ENCODE peak calls at places on chromosomes 11 and 22, in six cellular contexts. H is H1; X is stimulated activated CD8-positive, alpha-beta memory T cell treated with anti-CD3 and anti-CD28 coated beads, Interleukin-12 subunit alpha, Interleukin-12 subunit beta, amount 100 ng/mL, for 1 hour; T is stromal cell of bone marrow; J is activated T-cell treated with anti-CD3 and anti-CD28 coated beads for 48 hours; P is amniotic stem cell. C is an unnamed sample.

GRCh38 chr11:19076744-19077589 is 16.4 kb upstream of the MRGPRX2 start:
- DNase-seq in T (no peak), P (peak; percentile 20), X (peak; percentile 37), J (peak; percentile 47), H (no peak), C (no peak)

GRCh38 chr11:34343153-34343552 is 14.7 kb downstream of the ABTB2 start:
- DNase-seq in T (no peak), J (no peak), H (no peak), X (no peak), P (no peak), C (peak; percentile 65)

GRCh38 chr11:48107188-48107704 is 109.4 kb upstream of the OR4B1 start:
- DNase-seq in H (no peak), J (peak; percentile 44), X (no peak), P (no peak), T (peak; percentile 47), C (no peak)

GRCh38 chr11:25562417-25562816 is 769.5 kb upstream of the ANO3 start:
- DNase-seq in P (no peak), H (no peak), X (no peak), J (no peak), T (no peak), C (no peak)

GRCh38 chr22:43446881-43447280 is 35.1 kb downstream of the MPPED1 start:
- DNase-seq in H (no peak), J (no peak), X (no peak), P (no peak), T (no peak), C (no peak)

GRCh38 chr11:116731097-116731761 is 41.6 kb downstream of the BUD13 start:
- DNase-seq in T (no peak), P (no peak), X (no peak), J (no peak), H (no peak), C (no peak)

GRCh38 chr11:57936050-57936418 is 87.6 kb upstream of the OR9Q1 start:
- DNase-seq in X (no peak), T (no peak), J (no peak), P (no peak), H (no peak), C (no peak)

GRCh38 chr11:94876645-94877445 is 96.5 kb downstream of the CWC15 start:
- DNase-seq in H (no peak), T (peak; percentile 96), J (peak; percentile 64), X (peak; percentile 32), P (peak; percentile 82), C (peak; percentile 96)

GRCh38 chr11:90512846-90513245 is 290.0 kb upstream of the CHORDC1 start:
- DNase-seq in T (no peak), J (no peak), P (no peak), X (no peak), H (no peak), C (no peak)

GRCh38 chr11:128323381-128323780 is 264.0 kb downstream of the ETS1 start:
- DNase-seq in T (peak; percentile 32), H (no peak), X (no peak), P (no peak), J (no peak), C (no peak)

GRCh38 chr11:56917708-56918450 is 70.8 kb upstream of the OR5AK2 start:
- DNase-seq in T (no peak), X (no peak), H (no peak), J (no peak), P (no peak), C (no peak)

GRCh38 chr11:8808226-8808585 is 102.8 kb upstream of the AKIP1 start:
- DNase-seq in T (no peak), H (no peak), J (no peak), X (no peak), P (no peak), C (no peak)

GRCh38 chr11:113764522-113764921 is 9.0 kb downstream of the ZW10 start:
- DNase-seq in J (no peak), T (no peak), H (no peak), X (no peak), P (no peak), C (no peak)

GRCh38 chr11:118076754-118077281 is at the start of gene TMPRSS4:
- DNase-seq in H (no peak), J (no peak), T (no peak), X (no peak), P (no peak), C (no peak)

GRCh38 chr22:37426532-37427127 is 649 bp downstream of the ELFN2 start:
- DNase-seq in P (no peak), T (no peak), X (no peak), J (no peak), H (no peak), C (no peak)

GRCh38 chr22:36252754-36253522 is at the start of gene APOL1:
- DNase-seq in H (no peak), T (peak; percentile 56), J (no peak), P (no peak), X (peak; percentile 21), C (no peak)

GRCh38 chr11:67406420-67406968 is 2.6 kb downstream of the TBC1D10C start:
- DNase-seq in T (no peak), X (no peak), P (no peak), J (no peak), H (no peak), C (no peak)

GRCh38 chr11:72588656-72589410 is 85.4 kb downstream of the PDE2A start:
- DNase-seq in T (no peak), H (no peak), J (no peak), X (no peak), P (no peak), C (no peak)

GRCh38 chr11:13035711-13036110 is 26.6 kb downstream of the RASSF10 start:
- DNase-seq in J (no peak), X (no peak), H (no peak), T (no peak), P (no peak), C (no peak)

GRCh38 chr11:34345012-34345804 is 12.6 kb downstream of the ABTB2 start:
- DNase-seq in T (no peak), J (no peak), X (no peak), P (no peak), H (no peak), C (peak; percentile 75)

GRCh38 chr11:112822478-112823274 is 138.5 kb upstream of the NCAM1 start:
- DNase-seq in T (no peak), J (no peak), H (peak; percentile 58), P (no peak), X (no peak), C (no peak)

GRCh38 chr11:117859061-117859460 is 17.4 kb downstream of the FXYD6 start:
- DNase-seq in P (no peak), H (no peak), J (no peak), X (no peak), T (no peak), C (no peak)

GRCh38 chr11:35173011-35173511 is 34.1 kb downstream of the CD44 start:
- DNase-seq in X (no peak), J (no peak), H (no peak), T (no peak), P (no peak), C (no peak)